ENCODE peak calls at places on chromosomes 11 and 22, in six cellular contexts. M, O, F, D, C and Z are unnamed samples.

GRCh38 chr22:19385221-19385906 is 46.2 kb downstream of the HIRA start:
- DNase-seq in M (peak), O (no peak), F (no peak), D (no peak), C (no peak), Z (no peak)

GRCh38 chr11:82995276-82995675 is 76.4 kb downstream of the RAB30 start:
- DNase-seq in M (no peak), O (no peak), F (no peak), D (no peak), C (no peak), Z (no peak)

GRCh38 chr11:131064373-131064991 is 148.2 kb upstream of the SNX19 start:
- DNase-seq in M (no peak), O (no peak), F (peak), D (peak), C (peak), Z (peak)

GRCh38 chr11:119155733-119156492 is 7.1 kb downstream of the ABCG4 start:
- DNase-seq in M (no peak), O (no peak), F (no peak), D (peak), C (peak), Z (no peak)

GRCh38 chr11:111329306-111330204 is 31.2 kb downstream of the POU2AF3 start:
- DNase-seq in M (peak), O (no peak), F (no peak), D (no peak), C (no peak), Z (no peak)

GRCh38 chr11:102187416-102188125 is 77.3 kb downstream of the YAP1 start:
- DNase-seq in M (no peak), O (no peak), F (no peak), D (no peak), C (no peak), Z (no peak)

GRCh38 chr11:110453684-110454354 is 24.1 kb downstream of the FDX1 start:
- DNase-seq in M (no peak), O (no peak), F (no peak), D (no peak), C (no peak), Z (no peak)

GRCh38 chr22:48288541-48288940 is 1526.1 kb downstream of the TBC1D22A start:
- DNase-seq in M (no peak), O (no peak), F (no peak), D (no peak), C (no peak), Z (no peak)

GRCh38 chr22:42173183-42173926 is 42.7 kb upstream of the CYP2D6 start:
- DNase-seq in M (no peak), O (no peak), F (no peak), D (no peak), C (no peak), Z (no peak)

GRCh38 chr11:124069429-124070401 is 28.6 kb upstream of the OR10G7 start:
- DNase-seq in M (no peak), O (peak), F (no peak), D (peak), C (peak), Z (peak)

GRCh38 chr11:134032031-134032430 is 36.8 kb upstream of the JAM3 start:
- DNase-seq in M (no peak), O (no peak), F (no peak), D (no peak), C (no peak), Z (no peak)

GRCh38 chr11:5196067-5196466 is 4.4 kb downstream of the OR51V1 start:
- DNase-seq in M (no peak), O (no peak), F (no peak), D (no peak), C (no peak), Z (no peak)

GRCh38 chr22:25898707-25899365 is 156.8 kb downstream of the MYO18B start:
- DNase-seq in M (no peak), O (no peak), F (no peak), D (peak), C (no peak), Z (no peak)

DNA sequence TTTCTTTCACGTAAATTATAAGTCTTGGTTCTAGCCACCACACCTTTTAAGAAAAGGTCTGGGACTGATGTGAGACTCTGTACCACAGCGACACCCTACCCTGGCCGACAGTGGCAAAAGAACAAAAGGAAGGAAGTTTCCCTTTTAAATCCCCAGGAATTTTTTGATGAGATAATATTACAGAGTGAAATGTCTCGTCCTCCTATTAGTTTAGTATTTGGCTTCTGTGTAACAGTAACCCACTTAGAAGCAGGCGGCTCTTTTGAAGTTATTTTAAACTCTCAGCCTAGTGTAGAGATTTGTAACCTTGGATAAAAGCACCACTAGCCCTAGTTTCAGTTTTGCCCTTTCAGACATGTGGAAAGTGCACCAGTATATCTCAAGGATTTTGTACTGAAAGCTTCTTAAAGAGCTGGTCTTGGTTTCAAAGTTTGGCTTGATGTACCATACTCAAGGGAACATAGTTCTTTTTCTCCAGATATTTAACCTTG is 84.1 kb downstream of the C22orf31 start:
- DNase-seq in M (no peak), O (no peak), F (peak), D (peak), C (no peak), Z (no peak)
- TF ChIP-seq POLR2AphosphoS5 in M (no peak), O (no peak), F (no peak), D (peak), C (no peak), Z (no peak)

DNA sequence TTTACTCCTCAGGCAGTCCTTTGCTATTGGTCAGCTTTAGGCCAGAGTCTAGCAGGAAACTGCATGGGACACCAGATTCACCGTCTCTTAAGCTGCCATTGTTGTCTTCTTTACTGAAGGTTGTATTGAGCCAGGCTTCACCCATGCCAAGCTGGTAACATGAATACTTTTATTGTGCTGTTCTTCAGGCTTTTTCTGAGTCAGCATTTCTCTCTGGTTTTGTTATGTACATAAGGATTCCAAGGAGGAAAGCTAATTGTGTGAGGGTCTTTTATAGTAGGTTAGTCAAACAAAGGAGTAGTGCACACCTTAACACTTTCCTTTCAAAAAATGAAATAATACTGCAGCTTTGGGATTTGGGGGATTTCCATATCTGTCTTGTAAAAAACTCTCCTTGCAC is 252.8 kb downstream of the JRKL start:
- DNase-seq in M (no peak), O (no peak), F (no peak), D (no peak), C (no peak), Z (no peak)
- H3K27ac ChIP-seq in M (no peak), O (no peak), F (no peak), D (no peak), C (no peak), Z (no peak)

GRCh38 chr11:16779436-16779835 is 41.0 kb downstream of the C11orf58 start:
- DNase-seq in M (no peak), O (peak), F (peak), D (peak), C (peak), Z (no peak)
- TF ChIP-seq POLR2AphosphoS5 in M (no peak), O (no peak), F (no peak), D (peak), C (no peak), Z (no peak)

DNA sequence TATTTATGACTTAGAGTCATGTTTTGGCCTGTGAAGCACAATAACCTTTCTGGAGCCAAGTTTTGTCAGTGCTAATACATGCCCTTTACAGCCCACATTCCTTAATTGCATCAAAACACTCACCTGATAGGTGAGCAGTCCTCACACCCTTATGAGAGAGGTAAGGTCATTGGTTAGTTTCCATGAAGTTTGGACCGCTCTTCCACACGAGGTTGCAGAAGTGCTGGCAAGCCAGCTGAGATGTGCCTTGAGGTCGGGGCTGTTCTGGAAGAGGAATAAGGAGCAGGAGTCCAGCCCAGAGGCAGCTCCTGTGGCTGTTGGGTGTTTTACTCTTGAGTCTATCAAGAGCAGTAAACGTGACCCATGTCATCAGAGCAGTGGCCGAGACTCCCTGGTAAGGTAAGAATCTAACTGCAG is 76.3 kb downstream of the CYB5R2 start:
- DNase-seq in M (peak), O (no peak), F (no peak), D (no peak), C (peak), Z (peak)
- H3K27ac ChIP-seq in M (no peak), O (no peak), F (peak), D (no peak), C (peak), Z (peak)

GRCh38 chr11:35045219-35045819 is 93.7 kb upstream of the CD44 start:
- DNase-seq in M (no peak), O (peak), F (no peak), D (no peak), C (peak), Z (no peak)
- TF ChIP-seq POLR2AphosphoS5 in M (no peak), O (peak), F (no peak), D (no peak), C (peak), Z (no peak)

GRCh38 chr11:13927496-13927895 is 35.0 kb upstream of the SPON1 start:
- DNase-seq in M (no peak), O (no peak), F (no peak), D (no peak), C (no peak), Z (no peak)

GRCh38 chr11:13929551-13929950 is 33.0 kb upstream of the SPON1 start:
- DNase-seq in M (no peak), O (no peak), F (no peak), D (no peak), C (no peak), Z (no peak)

GRCh38 chr11:13924801-13925327 is 37.7 kb upstream of the SPON1 start:
- DNase-seq in M (no peak), O (no peak), F (no peak), D (no peak), C (no peak), Z (peak)

GRCh38 chr11:13931356-13931755 is 31.2 kb upstream of the SPON1 start:
- DNase-seq in M (no peak), O (no peak), F (no peak), D (no peak), C (no peak), Z (no peak)

GRCh38 chr11:13928566-13929251 is 33.8 kb upstream of the SPON1 start:
- DNase-seq in M (no peak), O (no peak), F (no peak), D (no peak), C (no peak), Z (no peak)
- H3K27ac ChIP-seq in M (no peak), O (no peak), F (no peak), D (no peak), C (no peak), Z (no peak)

GRCh38 chr11:19976281-19976941 is 183.9 kb downstream of the DBX1 start:
- DNase-seq in M (peak), O (no peak), F (no peak), D (no peak), C (no peak), Z (no peak)
- TF ChIP-seq POLR2AphosphoS5 in M (no peak), O (no peak), F (no peak), D (no peak), C (no peak), Z (no peak)

GRCh38 chr22:27452916-27453315 is 348.6 kb downstream of the MN1 start:
- DNase-seq in M (no peak), O (no peak), F (no peak), D (no peak), C (no peak), Z (no peak)

GRCh38 chr22:27453688-27454087 is 347.9 kb downstream of the MN1 start:
- DNase-seq in M (no peak), O (no peak), F (no peak), D (no peak), C (no peak), Z (no peak)

GRCh38 chr22:27456696-27457503 is 344.7 kb downstream of the MN1 start:
- DNase-seq in M (no peak), O (no peak), F (no peak), D (no peak), C (no peak), Z (no peak)

GRCh38 chr22:27452245-27452644 is 349.3 kb downstream of the MN1 start:
- DNase-seq in M (no peak), O (no peak), F (no peak), D (no peak), C (no peak), Z (no peak)

DNA sequence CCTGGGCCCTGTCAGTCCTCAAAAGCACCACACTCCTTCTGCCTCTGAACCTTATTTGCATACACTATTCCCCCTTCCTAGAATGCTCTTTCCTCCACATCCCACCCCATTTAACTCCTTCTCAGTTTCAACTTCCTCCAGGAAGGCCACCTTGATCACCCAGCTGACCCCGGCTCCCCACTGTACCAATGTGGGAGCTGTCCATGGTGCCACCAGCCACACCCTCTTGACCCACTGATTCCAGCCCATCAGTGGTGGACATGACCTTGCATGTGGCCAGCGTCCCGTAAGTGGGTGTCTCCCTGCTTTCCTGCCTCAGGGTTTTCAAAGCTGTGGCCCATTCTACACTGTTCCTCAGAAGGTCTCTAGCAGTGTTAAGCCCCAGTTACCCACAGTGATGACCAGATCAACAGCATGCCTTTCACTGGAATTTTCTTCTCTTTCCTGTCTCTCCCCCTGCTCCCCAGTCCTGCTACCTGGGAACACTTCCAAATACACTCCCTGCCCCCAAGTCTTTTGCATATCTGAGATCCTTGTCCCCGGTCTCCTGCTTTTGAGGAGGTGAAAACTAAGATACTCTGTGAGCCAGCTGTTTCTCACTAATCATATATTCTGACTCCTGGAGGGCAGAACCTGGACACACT is 346.6 kb downstream of the MN1 start:
- DNase-seq in M (no peak), O (no peak), F (no peak), D (no peak), C (no peak), Z (no peak)
- H3K27ac ChIP-seq in M (no peak), O (no peak), F (no peak), D (no peak), C (no peak), Z (no peak)

DNA sequence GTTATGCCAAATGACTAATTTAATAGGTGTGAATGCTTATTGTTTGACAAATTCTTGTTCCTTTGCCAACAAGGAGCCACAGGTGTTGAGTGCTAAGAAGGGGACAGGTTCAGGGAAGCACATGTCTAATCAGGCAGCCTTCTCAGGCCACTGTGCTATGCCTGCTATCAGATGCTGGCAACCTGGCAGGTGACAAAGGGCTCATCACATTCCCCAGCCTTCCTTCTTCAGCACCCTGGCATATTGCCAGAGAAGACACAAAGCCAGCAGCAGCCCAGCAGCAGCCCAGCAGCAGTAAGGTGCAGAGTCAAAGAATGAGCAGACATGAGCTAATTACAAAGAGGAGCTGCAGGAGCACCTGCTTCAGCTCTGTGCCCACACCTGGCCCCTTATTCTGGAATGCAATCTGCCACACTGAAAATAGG is 68.2 kb downstream of the GUCY1A2 start:
- DNase-seq in M (no peak), O (no peak), F (no peak), D (no peak), C (no peak), Z (no peak)
- TF ChIP-seq POLR2AphosphoS5 in M (no peak), O (no peak), F (no peak), D (no peak), C (no peak), Z (no peak)